ENCODE peak calls at places on chromosomes 6 and 20, in eight cellular contexts. H is A172, W is fibroblast of the aortic adventitia, N is T-helper 2 cell, M is neural crest cell, C is dorsolateral prefrontal cortex, F is adrenal gland, L is EH. D is an unnamed sample.

GRCh38 chr6:119830494-119831295 is 481.1 kb upstream of the MAN1A1 start:
- DNase-seq in H (no peak), W (no peak), N (no peak), M (no peak), C (no peak), F (no peak), L (no peak), D (no peak)

GRCh38 chr6:161374971-161375873 is 101.4 kb upstream of the AGPAT4 start:
- DNase-seq in H (no peak), W (peak), N (no peak), M (no peak), C (peak), F (peak), L (no peak), D (peak)

GRCh38 chr6:43698584-43699349 is 11.2 kb upstream of the MRPS18A start:
- DNase-seq in H (no peak), W (peak), N (no peak), M (no peak), C (no peak), F (peak), L (peak), D (peak)

GRCh38 chr20:23408957-23409356 is 12.3 kb downstream of the NAPB start:
- DNase-seq in H (no peak), W (no peak), N (no peak), M (no peak), C (no peak), F (no peak), L (no peak), D (no peak)

GRCh38 chr6:163741743-163742363 is 327.3 kb downstream of the QKI start:
- DNase-seq in H (no peak), W (no peak), N (no peak), M (no peak), C (no peak), F (no peak), L (no peak), D (no peak)

GRCh38 chr20:8394308-8394945 is 262.4 kb downstream of the PLCB1 start:
- DNase-seq in H (no peak), W (peak), N (peak), M (no peak), C (no peak), F (no peak), L (peak), D (no peak)

GRCh38 chr20:10449270-10449669 is 14.2 kb downstream of the SLX4IP start:
- DNase-seq in H (no peak), W (no peak), N (no peak), M (no peak), C (peak), F (no peak), L (no peak), D (no peak)

GRCh38 chr20:50144362-50144761 is 9.2 kb downstream of the PEDS1 start:
- DNase-seq in H (peak), W (peak), N (no peak), M (no peak), C (no peak), F (peak), L (peak), D (peak)

GRCh38 chr6:56357616-56358373 is 110.4 kb upstream of the COL21A1 start:
- DNase-seq in H (peak), W (peak), N (peak), M (no peak), C (no peak), F (no peak), L (peak), D (peak)

GRCh38 chr6:106133040-106133439 is 46.9 kb downstream of the PRDM1 start:
- DNase-seq in H (no peak), W (no peak), N (no peak), M (no peak), C (no peak), F (no peak), L (no peak), D (no peak)

GRCh38 chr20:5528719-5529256 is 212.0 kb upstream of the PROKR2 start:
- DNase-seq in H (peak), W (peak), N (peak), M (peak), C (peak), F (peak), L (peak), D (peak)

GRCh38 chr6:125421853-125422252 is 120.1 kb upstream of the HDDC2 start:
- DNase-seq in H (peak), W (peak), N (no peak), M (peak), C (no peak), F (no peak), L (peak), D (no peak)

GRCh38 chr6:158488065-158488464 is 71.8 kb upstream of the TMEM181 start:
- DNase-seq in H (peak), W (peak), N (no peak), M (no peak), C (no peak), F (no peak), L (peak), D (peak)

GRCh38 chr6:163460307-163460782 is 45.8 kb downstream of the QKI start:
- DNase-seq in H (no peak), W (peak), N (peak), M (no peak), C (no peak), F (no peak), L (peak), D (no peak)

GRCh38 chr6:165422192-165422591 is 112.8 kb upstream of the C6orf118 start:
- DNase-seq in H (no peak), W (no peak), N (no peak), M (no peak), C (no peak), F (no peak), L (no peak), D (no peak)

GRCh38 chr6:106553440-106553839 is 75.9 kb downstream of the RTN4IP1 start:
- DNase-seq in H (no peak), W (no peak), N (peak), M (no peak), C (no peak), F (no peak), L (no peak), D (no peak)

GRCh38 chr6:32785781-32786533 is 22.6 kb upstream of the HLA-DQB2 start:
- DNase-seq in H (peak), W (peak), N (peak), M (peak), C (no peak), F (peak), L (peak), D (peak)

GRCh38 chr20:63628246-63628975 is 1.5 kb upstream of the GMEB2 start:
- DNase-seq in H (peak), W (peak), N (peak), M (no peak), C (peak), F (peak), L (peak), D (peak)

GRCh38 chr20:137668-138131 is 4.7 kb upstream of the DEFB126 start:
- DNase-seq in H (peak), W (no peak), N (peak), M (no peak), C (no peak), F (no peak), L (no peak), D (no peak)

GRCh38 chr6:27755768-27756167 is 156.4 kb downstream of the OR2B2 start:
- DNase-seq in H (no peak), W (no peak), N (no peak), M (no peak), C (no peak), F (no peak), L (no peak), D (no peak)

GRCh38 chr6:163080228-163080627 is 334.3 kb upstream of the QKI start:
- DNase-seq in H (no peak), W (no peak), N (no peak), M (no peak), C (no peak), F (no peak), L (no peak), D (no peak)

GRCh38 chr6:125101128-125101527 is 52.4 kb upstream of the TPD52L1 start:
- DNase-seq in H (no peak), W (no peak), N (no peak), M (no peak), C (no peak), F (no peak), L (no peak), D (no peak)

GRCh38 chr6:143596857-143597256 is 80.9 kb upstream of the PHACTR2 start:
- DNase-seq in H (no peak), W (peak), N (no peak), M (no peak), C (no peak), F (peak), L (peak), D (no peak)